ENCODE peak calls at places on chromosomes 16 and 17, in four cellular contexts. Y is Calu3, N is RWPE1, J is keratinocyte. G is an unnamed sample.

GRCh38 chr16:75402174-75402820 is 31.0 kb downstream of the CFDP1 start:
- DNase-seq in Y (no peak), J (no peak), N (no peak), G (no peak)

GRCh38 chr16:4767872-4768548 is 1.0 kb upstream of the ZNF500 start:
- DNase-seq in Y (peak), J (no peak), N (no peak), G (no peak)

GRCh38 chr17:35578929-35579448 is 618 bp upstream of the PEX12 start:
- DNase-seq in N (peak), J (no peak), Y (no peak), G (no peak)

GRCh38 chr16:50808929-50809538 is 67.1 kb downstream of the CYLD start:
- DNase-seq in Y (no peak), N (no peak), J (no peak), G (peak)

GRCh38 chr17:40287159-40287493 is 553 bp upstream of the CDC6 start:
- DNase-seq in Y (no peak), N (no peak), J (no peak), G (no peak)

GRCh38 chr17:32483451-32484019 is 3.3 kb upstream of the CDK5R1 start:
- DNase-seq in Y (no peak), N (peak), J (no peak), G (peak)

GRCh38 chr17:47937915-47938314 is 3.5 kb upstream of the PNPO start:
- DNase-seq in N (no peak), J (no peak), Y (no peak), G (no peak)

GRCh38 chr17:17666111-17666714 is 15.0 kb upstream of the RAI1 start:
- DNase-seq in N (peak), Y (peak), J (no peak), G (no peak)

GRCh38 chr17:83190601-83191387 is 111.4 kb downstream of the METRNL start:
- DNase-seq in J (no peak), N (no peak), Y (no peak), G (no peak)

GRCh38 chr17:50916026-50916707 is 50.0 kb upstream of the TOB1 start:
- DNase-seq in J (no peak), N (no peak), Y (no peak), G (no peak)

GRCh38 chr16:29806641-29807425 is 504 bp downstream of the MAZ start:
- DNase-seq in J (no peak), N (peak), Y (peak), G (no peak)

GRCh38 chr16:27759301-27759871 is 209.4 kb downstream of the KATNIP start:
- DNase-seq in Y (no peak), J (no peak), N (peak), G (no peak)

GRCh38 chr17:9984768-9985167 is 79.7 kb upstream of the RCVRN start:
- DNase-seq in J (no peak), N (no peak), Y (no peak), G (no peak)

GRCh38 chr17:9979463-9979995 is 74.5 kb upstream of the RCVRN start:
- DNase-seq in J (no peak), N (peak), Y (no peak), G (no peak)

GRCh38 chr17:9985622-9986021 is 80.6 kb upstream of the RCVRN start:
- DNase-seq in N (no peak), J (no peak), Y (no peak), G (no peak)

GRCh38 chr17:9981344-9981915 is 76.4 kb upstream of the RCVRN start:
- DNase-seq in J (no peak), Y (no peak), N (no peak), G (no peak)

DNA sequence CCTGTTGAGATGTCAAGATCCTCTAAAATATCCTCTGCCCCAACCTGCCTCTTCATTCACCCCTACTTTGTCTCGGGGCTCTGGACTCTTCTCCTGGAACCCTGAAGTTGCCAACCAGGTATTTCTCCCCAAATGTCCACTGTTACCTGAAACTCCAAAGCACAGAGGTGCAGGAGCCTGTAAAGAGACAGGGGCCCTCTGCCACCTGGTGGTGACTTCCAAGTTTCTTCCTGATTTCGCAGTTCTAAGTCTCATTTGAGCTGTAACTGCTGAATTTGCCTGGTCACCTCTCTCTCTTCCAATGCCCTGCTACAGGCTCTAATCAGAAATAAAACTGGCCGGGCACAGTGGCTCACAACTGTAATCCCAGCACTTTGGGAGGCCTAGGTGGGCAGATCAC is 77.1 kb upstream of the RCVRN start:
- DNase-seq in N (peak), Y (peak), J (no peak), G (no peak)
- TF ChIP-seq CTCF in N (no peak), Y (no peak), J (peak), G (peak)

GRCh38 chr16:80323808-80324195 is 217.0 kb upstream of the DYNLRB2 start:
- DNase-seq in Y (no peak), J (no peak), N (no peak), G (no peak)

GRCh38 chr16:80323187-80323807 is 217.5 kb upstream of the DYNLRB2 start:
- DNase-seq in Y (no peak), J (no peak), N (no peak), G (no peak)

GRCh38 chr16:80317132-80318098 is 223.4 kb upstream of the DYNLRB2 start:
- DNase-seq in Y (no peak), J (no peak), N (no peak), G (no peak)

GRCh38 chr16:80318107-80318506 is 222.7 kb upstream of the DYNLRB2 start:
- DNase-seq in J (no peak), N (no peak), Y (no peak), G (no peak)

GRCh38 chr16:80319181-80319580 is 221.6 kb upstream of the DYNLRB2 start:
- DNase-seq in Y (no peak), J (no peak), N (no peak), G (no peak)
- TF ChIP-seq CTCF in Y (peak), J (peak), N (no peak), G (no peak)

GRCh38 chr16:89330177-89330856 is 112.8 kb downstream of the ZNF778 start:
- DNase-seq in J (peak), N (peak), Y (peak), G (no peak)

GRCh38 chr16:89334461-89334860 is 117.0 kb downstream of the ZNF778 start:
- DNase-seq in Y (no peak), J (no peak), N (no peak), G (no peak)

GRCh38 chr16:89334050-89334449 is 116.5 kb downstream of the ZNF778 start:
- DNase-seq in J (no peak), N (no peak), Y (no peak), G (no peak)

GRCh38 chr16:89331371-89332109 is 114.0 kb downstream of the ZNF778 start:
- DNase-seq in Y (no peak), N (no peak), J (no peak), G (no peak)

DNA sequence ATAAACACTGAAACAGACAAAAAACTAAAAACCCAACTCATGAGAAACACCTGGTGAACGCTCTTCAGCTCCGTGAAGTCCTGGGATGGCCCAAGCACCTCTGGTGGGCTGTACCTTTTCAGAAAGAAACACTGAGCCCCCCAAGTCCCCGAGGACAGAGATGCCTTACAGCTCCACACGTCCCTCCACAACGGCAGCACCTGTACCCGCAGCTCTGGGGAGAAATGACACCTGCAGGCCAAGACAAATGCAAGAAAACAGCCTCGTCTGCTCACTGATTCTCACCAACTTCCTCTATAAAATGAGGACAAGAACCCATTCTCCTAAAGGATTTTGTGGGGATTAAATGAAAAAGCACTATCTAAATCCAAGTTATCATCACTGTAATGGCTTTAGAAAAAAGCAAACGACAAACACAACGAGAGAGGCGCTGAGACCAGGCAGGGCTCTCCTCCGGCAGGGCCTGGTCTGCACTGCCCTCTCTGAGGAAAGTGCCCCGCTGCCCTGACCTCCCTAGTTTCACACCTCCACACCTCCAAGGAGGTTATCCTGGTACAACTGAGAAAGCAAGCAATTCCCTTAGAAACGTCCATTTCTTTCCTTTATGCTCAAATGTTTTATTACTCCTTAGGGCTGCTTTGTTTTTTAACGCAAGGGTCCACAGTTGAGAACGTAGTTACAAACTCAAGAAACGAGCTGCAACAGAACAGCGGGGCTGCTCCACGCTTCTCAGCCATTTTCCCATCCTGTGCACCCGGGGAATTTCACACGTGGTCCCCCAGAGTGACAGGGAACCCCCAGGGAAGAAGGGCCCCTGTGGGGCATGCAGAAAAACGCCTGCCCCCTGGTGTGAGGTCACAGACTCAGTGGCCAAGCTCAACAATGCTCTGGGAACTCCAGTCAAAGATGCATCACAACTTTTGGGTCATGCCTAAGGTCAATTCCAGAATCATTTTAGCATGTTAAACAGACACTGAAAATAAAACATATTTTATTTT is 115.0 kb downstream of the ZNF778 start:
- DNase-seq in J (no peak), N (no peak), Y (no peak), G (no peak)
- TF ChIP-seq CTCF in J (no peak), N (no peak), Y (no peak), G (no peak)

DNA sequence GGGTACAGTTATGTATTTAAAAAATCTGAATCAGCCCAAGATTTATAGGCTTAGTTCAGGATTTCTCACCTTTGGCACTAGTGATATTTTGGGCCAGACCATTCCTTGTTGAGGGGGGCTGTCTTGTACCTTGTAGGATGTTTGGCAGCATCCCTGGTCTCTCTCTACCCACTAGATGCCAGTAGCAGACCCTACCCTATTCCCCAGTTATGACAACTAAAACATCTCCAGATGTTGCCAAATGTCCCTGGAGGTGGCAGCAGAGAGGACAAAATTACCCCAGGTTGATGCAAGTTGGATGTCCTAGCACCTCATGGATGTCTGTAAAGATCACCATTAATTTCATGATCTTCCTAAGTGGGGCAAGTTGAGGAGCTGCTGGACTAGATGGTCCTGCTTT is 45.8 kb downstream of the SYT17 start:
- DNase-seq in N (no peak), Y (no peak), J (no peak), G (no peak)
- TF ChIP-seq CTCF in N (no peak), Y (no peak), J (no peak), G (peak)

DNA sequence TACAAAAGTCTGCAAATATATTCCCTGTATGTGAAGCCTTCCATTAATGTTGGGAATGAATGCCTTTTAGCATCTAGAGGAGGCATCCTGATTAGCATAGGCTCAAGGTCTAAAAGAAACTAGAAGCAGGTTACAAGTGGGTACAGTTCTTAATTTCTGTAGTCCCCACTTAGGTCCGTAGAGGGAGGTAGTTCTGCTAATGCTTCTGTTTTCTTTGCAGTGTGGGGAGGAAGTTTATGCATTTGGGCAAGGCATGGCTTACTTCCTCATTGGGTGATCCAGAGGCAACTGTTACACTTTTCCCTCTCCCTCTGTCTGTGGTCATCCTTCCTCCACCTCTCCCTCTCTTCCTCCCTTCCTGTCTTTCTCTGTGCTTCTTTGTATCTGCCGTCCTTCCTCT is 108.4 kb upstream of the ZKSCAN2 start:
- DNase-seq in N (no peak), Y (no peak), J (no peak), G (no peak)
- TF ChIP-seq CTCF in N (no peak), Y (no peak), J (no peak), G (no peak)

GRCh38 chr17:81335388-81336157 is 40.5 kb upstream of the SLC38A10 start:
- DNase-seq in Y (no peak), N (peak), J (no peak), G (no peak)
- TF ChIP-seq CTCF in Y (no peak), N (no peak), J (no peak), G (no peak)

G was measured in type B pancreatic cell.